ENCODE peak calls at places on chromosomes 12 and 14, in seven cellular contexts. T is ovary, I is pancreas, L is neuronal stem cell, A is IMR-90, Q is SK-N-MC, H is tibial nerve. M is an unnamed sample.
A peak's percentile ranks its signal among the peaks of the same experiment; 100 is the strongest.

GRCh38 chr12:8846305-8846704 is 23.9 kb downstream of the A2ML1 start:
- DNase-seq in T (no peak), I (no peak), L (no peak), A (no peak), Q (no peak), H (no peak), M (no peak)

GRCh38 chr14:30949651-30950050 is 75.3 kb downstream of the COCH start:
- DNase-seq in T (no peak), I (no peak), L (no peak), A (no peak), Q (no peak), H (no peak), M (no peak)

GRCh38 chr12:101441835-101442234 is 33.3 kb upstream of the SPIC start:
- DNase-seq in T (no peak), I (no peak), L (no peak), A (no peak), Q (no peak), H (no peak), M (no peak)

GRCh38 chr14:65303185-65303901 is 109.2 kb upstream of the FUT8 start:
- DNase-seq in T (no peak), I (no peak), L (no peak), A (peak; percentile 37), Q (no peak), H (no peak), M (no peak)

GRCh38 chr12:123741937-123742572 is 20.0 kb upstream of the DNAH10 start:
- DNase-seq in T (no peak), I (no peak), L (no peak), A (no peak), Q (no peak), H (no peak), M (no peak)

GRCh38 chr12:117158911-117159310 is 31.4 kb downstream of the FBXO21 start:
- DNase-seq in T (no peak), I (no peak), L (no peak), A (peak; percentile 17), Q (no peak), H (no peak), M (no peak)

GRCh38 chr14:105537580-105538474 is 11.4 kb downstream of the TMEM121 start:
- DNase-seq in T (peak; percentile 69), I (peak; percentile 87), L (no peak), A (no peak), Q (no peak), H (no peak), M (peak; percentile 59)

GRCh38 chr12:75954076-75954475 is 77.5 kb downstream of the PHLDA1 start:
- DNase-seq in T (no peak), I (no peak), L (no peak), A (peak; percentile 97), Q (no peak), H (no peak), M (no peak)

GRCh38 chr14:38078393-38078792 is 129.3 kb upstream of the SSTR1 start:
- DNase-seq in T (no peak), I (no peak), L (no peak), A (no peak), Q (no peak), H (no peak), M (peak; percentile 51)

GRCh38 chr12:90909069-90909676 is 45.8 kb downstream of the CCER1 start:
- DNase-seq in T (no peak), I (no peak), L (peak; percentile 31), A (peak; percentile 67), Q (peak; percentile 20), H (no peak), M (no peak)

GRCh38 chr12:84842406-84843013 is 70.1 kb downstream of the SLC6A15 start:
- DNase-seq in T (no peak), I (no peak), L (peak; percentile 20), A (peak; percentile 51), Q (peak; percentile 48), H (no peak), M (no peak)

GRCh38 chr14:69861170-69861569 is 18.0 kb upstream of the SMOC1 start:
- DNase-seq in T (no peak), I (no peak), L (no peak), A (no peak), Q (no peak), H (no peak), M (no peak)

GRCh38 chr12:107264667-107265066 is 171.3 kb upstream of the CRY1 start:
- DNase-seq in T (no peak), I (no peak), L (no peak), A (no peak), Q (no peak), H (no peak), M (no peak)

GRCh38 chr12:120849765-120850164 is 54.4 kb downstream of the SPPL3 start:
- DNase-seq in T (no peak), I (no peak), L (no peak), A (peak; percentile 83), Q (no peak), H (no peak), M (no peak)

GRCh38 chr14:75751291-75751690 is 90.2 kb downstream of the TTLL5 start:
- DNase-seq in T (no peak), I (no peak), L (no peak), A (peak; percentile 49), Q (no peak), H (no peak), M (no peak)

GRCh38 chr12:118164798-118165486 is 29.0 kb downstream of the PEBP1 start:
- DNase-seq in T (no peak), I (no peak), L (peak; percentile 18), A (peak; percentile 33), Q (no peak), H (no peak), M (peak; percentile 36)

GRCh38 chr12:9347328-9348127 is 139.3 kb upstream of the PZP start:
- DNase-seq in T (no peak), I (no peak), L (no peak), A (peak; percentile 13), Q (no peak), H (no peak), M (no peak)

GRCh38 chr14:55909879-55910278 is 208.3 kb upstream of the PELI2 start:
- DNase-seq in T (no peak), I (no peak), L (no peak), A (no peak), Q (no peak), H (no peak), M (no peak)

GRCh38 chr12:123263196-123263817 is 8.3 kb downstream of the CDK2AP1 start:
- DNase-seq in T (peak; percentile 31), I (no peak), L (no peak), A (no peak), Q (no peak), H (no peak), M (no peak)

GRCh38 chr12:13562915-13563742 is 366.6 kb downstream of the EMP1 start:
- DNase-seq in T (no peak), I (peak; percentile 71), L (no peak), A (no peak), Q (no peak), H (no peak), M (no peak)

GRCh38 chr12:51678086-51678724 is 87.2 kb downstream of the SCN8A start:
- DNase-seq in T (no peak), I (no peak), L (no peak), A (peak; percentile 67), Q (no peak), H (no peak), M (no peak)

GRCh38 chr12:51793201-51793600 is 55.3 kb downstream of the FIGNL2 start:
- DNase-seq in T (no peak), I (no peak), L (no peak), A (peak; percentile 74), Q (no peak), H (no peak), M (no peak)

GRCh38 chr14:102056694-102057442 is 30.0 kb downstream of the HSP90AA1 start:
- DNase-seq in T (no peak), I (no peak), L (no peak), A (no peak), Q (no peak), H (no peak), M (no peak)

GRCh38 chr12:94982456-94982855 is 21.0 kb downstream of the NDUFA12 start:
- DNase-seq in T (no peak), I (no peak), L (no peak), A (no peak), Q (no peak), H (no peak), M (no peak)

GRCh38 chr14:103870144-103870876 is 22.9 kb upstream of the PPP1R13B start:
- DNase-seq in T (no peak), I (no peak), L (no peak), A (no peak), Q (no peak), H (no peak), M (no peak)

GRCh38 chr14:103870891-103871595 is 23.7 kb upstream of the PPP1R13B start:
- DNase-seq in T (no peak), I (no peak), L (no peak), A (no peak), Q (no peak), H (no peak), M (no peak)

GRCh38 chr14:103871596-103872480 is 24.5 kb upstream of the PPP1R13B start:
- DNase-seq in T (peak; percentile 58), I (peak; percentile 95), L (peak; percentile 32), A (no peak), Q (no peak), H (no peak), M (peak; percentile 82)

GRCh38 chr14:103875010-103875409 is 27.6 kb upstream of the PPP1R13B start:
- DNase-seq in T (no peak), I (no peak), L (no peak), A (no peak), Q (no peak), H (no peak), M (no peak)

GRCh38 chr14:103872492-103873113 is 25.2 kb upstream of the PPP1R13B start:
- DNase-seq in T (no peak), I (no peak), L (no peak), A (no peak), Q (no peak), H (no peak), M (no peak)
- H3K27ac ChIP-seq in T (no peak overlapping the region), I (peak overlapping the region; percentile 71), L (peak overlapping the region; percentile 1), A (no peak overlapping the region), Q (no peak overlapping the region), H (peak overlapping the region; percentile 66), M (peak overlapping the region; percentile 47)

DNA sequence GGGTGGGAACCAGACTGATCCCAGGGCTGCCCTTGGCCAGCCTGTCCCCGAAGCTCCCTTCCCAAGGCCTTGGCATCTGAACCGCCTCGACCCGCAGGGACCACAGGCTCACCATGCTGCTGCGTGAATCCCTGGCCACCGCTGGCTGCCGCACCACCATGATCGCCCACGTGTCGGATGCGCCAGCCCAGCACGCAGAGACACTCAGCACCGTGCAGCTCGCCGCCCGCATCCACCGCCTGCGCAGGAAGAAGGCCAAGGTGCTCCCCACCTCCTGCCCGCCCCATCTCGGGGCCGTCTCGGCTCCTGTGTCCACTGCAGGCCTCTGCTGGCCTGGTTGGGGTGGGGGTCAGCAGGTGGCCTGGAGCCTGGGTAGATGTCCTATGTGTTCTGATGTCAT is 35.7 kb downstream of the KIF26A start:
- DNase-seq in T (no peak), I (no peak), L (no peak), A (no peak), Q (no peak), H (no peak), M (no peak)
- H3K9me3 ChIP-seq in T (no peaks in the 10 kb centered on the region), I (no peaks in the 10 kb centered on the region), L (no peaks in the 10 kb centered on the region), A (peaks cover 46% of the 10 kb centered on the region), Q (no peaks in the 10 kb centered on the region), H (no peaks in the 10 kb centered on the region), M (no peaks in the 10 kb centered on the region)

GRCh38 chr12:109256011-109256410 is 53.1 kb downstream of the FOXN4 start:
- DNase-seq in T (peak; percentile 16), I (no peak), L (no peak), A (no peak), Q (no peak), H (no peak), M (no peak)
- H3K27ac ChIP-seq in T (no peak overlapping the region), I (no peak overlapping the region), L (no peak overlapping the region), A (no peak overlapping the region), Q (no peak overlapping the region), H (no peak overlapping the region), M (no peak overlapping the region)

GRCh38 chr12:104374806-104375205 is 71.3 kb downstream of the EID3 start:
- DNase-seq in T (no peak), I (no peak), L (no peak), A (no peak), Q (no peak), H (no peak), M (no peak)
- H3K9me3 ChIP-seq in T (no peaks in the 10 kb centered on the region), I (no peaks in the 10 kb centered on the region), L (peaks cover 3% of the 10 kb centered on the region), A (peaks cover under 1% of the 10 kb centered on the region), Q (no peaks in the 10 kb centered on the region), H (peaks cover 6% of the 10 kb centered on the region), M (peaks cover under 1% of the 10 kb centered on the region)